ENCODE peak calls at places on chromosomes 5 and 9, in five cellular contexts. F is left ventricle myocardium superior; C is activated CD4-positive, alpha-beta T cell treated with anti-CD3 and anti-CD28 coated beads, Interleukin-2, amount 50 U/mL, for 48 hours; Q is NT2/D1; J is HEK293T. E is an unnamed sample.

GRCh38 chr5:132313961-132314432 is 19.8 kb downstream of the SLC22A4 start:
- DNase-seq in F (no peak), C (no peak), Q (no peak), J (no peak), E (no peak)

GRCh38 chr9:95641591-95641990 is 124.8 kb upstream of the PTCH1 start:
- DNase-seq in F (no peak), C (no peak), Q (no peak), J (no peak), E (no peak)

GRCh38 chr9:133589454-133590227 is 19.5 kb downstream of the FAM163B start:
- DNase-seq in F (no peak), C (peak; percentile 62), Q (no peak), J (peak; percentile 57), E (no peak)

GRCh38 chr5:108321341-108321740 is 60.6 kb downstream of the FBXL17 start:
- DNase-seq in F (no peak), C (no peak), Q (no peak), J (no peak), E (no peak)

GRCh38 chr5:6188344-6188743 is 190.0 kb downstream of the MED10 start:
- DNase-seq in F (no peak), C (no peak), Q (no peak), J (no peak), E (no peak)

GRCh38 chr5:77599676-77600075 is 38.8 kb downstream of the OTP start:
- DNase-seq in F (no peak), C (no peak), Q (no peak), J (no peak), E (no peak)

GRCh38 chr5:80156156-80156555 is 99.7 kb downstream of the SERINC5 start:
- DNase-seq in F (no peak), C (no peak), Q (no peak), J (no peak), E (no peak)

GRCh38 chr5:124952566-124952965 is 206.1 kb upstream of the ZNF608 start:
- DNase-seq in F (no peak), C (no peak), Q (no peak), J (no peak), E (no peak)

GRCh38 chr9:29211681-29212589 is 1638.7 kb upstream of the C9orf72 start:
- DNase-seq in F (peak; percentile 56), C (peak; percentile 41), Q (peak; percentile 20), J (peak; percentile 69), E (no peak)

GRCh38 chr5:10034008-10034407 is 215.7 kb downstream of the ATPSCKMT start:
- DNase-seq in F (peak; percentile 52), C (no peak), Q (no peak), J (no peak), E (no peak)